ENCODE peak calls at places on chromosomes 4 and X, in nine cellular contexts. One of them, this sample, is unnamed.

GRCh38 chr4:26178874-26179273 is 141.9 kb upstream of the RBPJ start:
- DNase-seq in GM12891: no peak
- DNase-seq in tibial nerve: peak; percentile 35
- DNase-seq in GM12892: no peak
- DNase-seq in Peyer's patch: peak; percentile 57
- DNase-seq in right lobe of liver: no peak
- DNase-seq in transverse colon: peak; percentile 28
- DNase-seq in HCT116: no peak
- DNase-seq in A549: no peak
- DNase-seq in this sample: no peak

GRCh38 chr4:186621959-186622553 is 66.7 kb upstream of the MTNR1A start:
- DNase-seq in GM12891: no peak
- DNase-seq in tibial nerve: no peak
- DNase-seq in GM12892: no peak
- DNase-seq in Peyer's patch: no peak
- DNase-seq in right lobe of liver: no peak
- DNase-seq in transverse colon: no peak
- DNase-seq in HCT116: no peak
- DNase-seq in A549: no peak
- DNase-seq in this sample: peak; percentile 45

GRCh38 chr4:86521373-86521969 is 72.6 kb upstream of the PTPN13 start:
- DNase-seq in GM12891: no peak
- DNase-seq in tibial nerve: no peak
- DNase-seq in GM12892: no peak
- DNase-seq in Peyer's patch: no peak
- DNase-seq in right lobe of liver: no peak
- DNase-seq in transverse colon: no peak
- DNase-seq in HCT116: no peak
- DNase-seq in A549: no peak
- DNase-seq in this sample: no peak

GRCh38 chrX:10033360-10034007 is 66.3 kb downstream of the CLDN34 start:
- DNase-seq in GM12891: no peak
- DNase-seq in tibial nerve: no peak
- DNase-seq in GM12892: no peak
- DNase-seq in Peyer's patch: no peak
- DNase-seq in right lobe of liver: no peak
- DNase-seq in transverse colon: no peak
- DNase-seq in HCT116: no peak
- DNase-seq in A549: no peak
- DNase-seq in this sample: no peak

GRCh38 chrX:17842769-17843525 is 18.2 kb downstream of the RAI2 start:
- DNase-seq in GM12891: no peak
- DNase-seq in tibial nerve: no peak
- DNase-seq in GM12892: no peak
- DNase-seq in Peyer's patch: no peak
- DNase-seq in right lobe of liver: no peak
- DNase-seq in transverse colon: no peak
- DNase-seq in HCT116: no peak
- DNase-seq in A549: no peak
- DNase-seq in this sample: no peak

GRCh38 chr4:128986908-128987307 is 106.4 kb downstream of the SCLT1 start:
- DNase-seq in GM12891: no peak
- DNase-seq in tibial nerve: no peak
- DNase-seq in GM12892: no peak
- DNase-seq in Peyer's patch: no peak
- DNase-seq in right lobe of liver: no peak
- DNase-seq in transverse colon: no peak
- DNase-seq in HCT116: no peak
- DNase-seq in A549: no peak
- DNase-seq in this sample: no peak

GRCh38 chrX:118726887-118727685 is at the start of gene IL13RA1:
- DNase-seq in GM12891: no peak
- DNase-seq in tibial nerve: peak; percentile 63
- DNase-seq in GM12892: peak; percentile 23
- DNase-seq in Peyer's patch: peak; percentile 83
- DNase-seq in right lobe of liver: peak; percentile 84
- DNase-seq in transverse colon: peak; percentile 85
- DNase-seq in HCT116: peak; percentile 60
- DNase-seq in A549: peak; percentile 74
- DNase-seq in this sample: peak; percentile 69

GRCh38 chrX:110851780-110852179 is 56.2 kb upstream of the CHRDL1 start:
- DNase-seq in GM12891: no peak
- DNase-seq in tibial nerve: no peak
- DNase-seq in GM12892: no peak
- DNase-seq in Peyer's patch: no peak
- DNase-seq in right lobe of liver: peak; percentile 37
- DNase-seq in transverse colon: no peak
- DNase-seq in HCT116: no peak
- DNase-seq in A549: peak; percentile 3
- DNase-seq in this sample: peak; percentile 7

GRCh38 chr4:169314906-169315305 is 44.1 kb upstream of the SH3RF1 start:
- DNase-seq in GM12891: no peak
- DNase-seq in tibial nerve: peak; percentile 25
- DNase-seq in GM12892: no peak
- DNase-seq in Peyer's patch: peak; percentile 91
- DNase-seq in right lobe of liver: peak; percentile 83
- DNase-seq in transverse colon: peak; percentile 93
- DNase-seq in HCT116: peak; percentile 37
- DNase-seq in A549: peak; percentile 31
- DNase-seq in this sample: no peak

GRCh38 chr4:40308528-40309122 is 26.5 kb upstream of the CHRNA9 start:
- DNase-seq in GM12891: no peak
- DNase-seq in tibial nerve: no peak
- DNase-seq in GM12892: no peak
- DNase-seq in Peyer's patch: no peak
- DNase-seq in right lobe of liver: no peak
- DNase-seq in transverse colon: no peak
- DNase-seq in HCT116: no peak
- DNase-seq in A549: no peak
- DNase-seq in this sample: no peak

GRCh38 chr4:40307627-40308497 is 27.3 kb upstream of the CHRNA9 start:
- DNase-seq in GM12891: no peak
- DNase-seq in tibial nerve: no peak
- DNase-seq in GM12892: no peak
- DNase-seq in Peyer's patch: peak; percentile 89
- DNase-seq in right lobe of liver: no peak
- DNase-seq in transverse colon: peak; percentile 65
- DNase-seq in HCT116: no peak
- DNase-seq in A549: no peak
- DNase-seq in this sample: no peak

GRCh38 chr4:40310225-40310624 is 24.9 kb upstream of the CHRNA9 start:
- DNase-seq in GM12891: no peak
- DNase-seq in tibial nerve: no peak
- DNase-seq in GM12892: no peak
- DNase-seq in Peyer's patch: no peak
- DNase-seq in right lobe of liver: no peak
- DNase-seq in transverse colon: no peak
- DNase-seq in HCT116: no peak
- DNase-seq in A549: no peak
- DNase-seq in this sample: no peak

GRCh38 chr4:40306991-40307390 is 28.1 kb upstream of the CHRNA9 start:
- DNase-seq in GM12891: no peak
- DNase-seq in tibial nerve: no peak
- DNase-seq in GM12892: no peak
- DNase-seq in Peyer's patch: no peak
- DNase-seq in right lobe of liver: no peak
- DNase-seq in transverse colon: no peak
- DNase-seq in HCT116: no peak
- DNase-seq in A549: no peak
- DNase-seq in this sample: no peak

DNA sequence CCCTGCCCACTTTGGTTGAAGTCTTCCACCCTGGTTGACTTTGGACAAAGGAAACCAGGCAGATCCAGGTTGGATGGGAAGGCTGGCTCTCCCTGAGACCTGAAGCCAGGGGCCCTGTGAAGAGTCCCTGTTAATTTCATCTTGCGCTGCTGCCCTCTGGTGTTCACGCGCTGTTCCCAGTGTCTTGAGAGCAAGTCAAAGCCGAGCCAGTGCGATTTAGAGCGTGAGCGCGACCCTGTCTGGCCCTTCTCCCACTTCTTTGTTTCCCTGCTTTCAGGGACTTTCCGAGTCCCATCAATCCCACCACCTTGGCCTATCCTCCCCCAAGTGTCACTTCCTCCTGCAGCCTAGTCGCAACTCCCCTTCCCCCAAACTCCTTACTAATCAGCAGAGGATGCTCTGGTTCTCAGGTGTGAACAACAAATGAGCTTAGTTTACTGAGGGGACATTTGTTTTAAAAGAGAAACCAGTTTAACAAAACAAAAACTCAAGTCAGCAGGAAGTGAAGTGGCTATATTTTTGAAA is 25.8 kb upstream of the CHRNA9 start:
- DNase-seq in GM12891: no peak
- DNase-seq in tibial nerve: peak; percentile 90
- DNase-seq in GM12892: no peak
- DNase-seq in Peyer's patch: peak; percentile 98
- DNase-seq in right lobe of liver: peak; percentile 88
- DNase-seq in transverse colon: peak; percentile 94
- DNase-seq in HCT116: peak; percentile 77
- DNase-seq in A549: peak; percentile 66
- DNase-seq in this sample: no peak
- TF ChIP-seq POLR2A in GM12891: no peak
- TF ChIP-seq POLR2A in tibial nerve: no peak
- TF ChIP-seq POLR2A in GM12892: no peak
- TF ChIP-seq POLR2A in Peyer's patch: no peak
- TF ChIP-seq POLR2A in right lobe of liver: no peak
- TF ChIP-seq POLR2A in transverse colon: no peak
- TF ChIP-seq POLR2A in HCT116: no peak
- TF ChIP-seq POLR2A in A549: no peak
- TF ChIP-seq POLR2A in this sample: no peak

DNA sequence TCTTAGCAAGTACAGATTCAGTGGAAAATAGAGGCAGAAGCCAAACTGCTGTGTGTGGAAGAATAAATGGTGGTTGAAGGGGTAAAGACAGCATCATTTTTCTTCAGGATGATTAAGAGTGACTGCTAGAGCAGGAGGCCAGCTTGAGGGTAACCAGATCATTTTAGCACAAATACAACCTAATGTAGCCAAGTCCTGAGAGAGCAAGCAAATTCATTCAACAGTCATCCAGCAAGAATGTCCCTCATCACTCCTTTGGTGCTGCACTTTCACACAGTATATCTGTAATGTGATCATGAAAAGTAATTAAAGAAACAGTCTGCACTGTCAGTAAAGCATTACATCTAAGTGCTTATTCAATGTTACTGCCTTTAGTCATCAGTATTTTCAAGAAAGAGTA is 44.8 kb downstream of the NPFFR2 start:
- DNase-seq in GM12891: no peak
- DNase-seq in tibial nerve: no peak
- DNase-seq in GM12892: no peak
- DNase-seq in Peyer's patch: no peak
- DNase-seq in right lobe of liver: no peak
- DNase-seq in transverse colon: no peak
- DNase-seq in HCT116: no peak
- DNase-seq in A549: no peak
- DNase-seq in this sample: no peak
- TF ChIP-seq POLR2A in GM12891: no peak
- TF ChIP-seq POLR2A in tibial nerve: no peak
- TF ChIP-seq POLR2A in GM12892: no peak
- TF ChIP-seq POLR2A in Peyer's patch: no peak
- TF ChIP-seq POLR2A in right lobe of liver: no peak
- TF ChIP-seq POLR2A in transverse colon: no peak
- TF ChIP-seq POLR2A in HCT116: no peak
- TF ChIP-seq POLR2A in A549: no peak
- TF ChIP-seq POLR2A in this sample: no peak

GRCh38 chr4:87614292-87614890 is 6.1 kb downstream of the DSPP start:
- DNase-seq in GM12891: no peak
- DNase-seq in tibial nerve: no peak
- DNase-seq in GM12892: no peak
- DNase-seq in Peyer's patch: no peak
- DNase-seq in right lobe of liver: no peak
- DNase-seq in transverse colon: no peak
- DNase-seq in HCT116: no peak
- DNase-seq in A549: no peak
- DNase-seq in this sample: no peak

GRCh38 chr4:87620086-87620485 is 11.8 kb downstream of the DSPP start:
- DNase-seq in GM12891: no peak
- DNase-seq in tibial nerve: no peak
- DNase-seq in GM12892: no peak
- DNase-seq in Peyer's patch: no peak
- DNase-seq in right lobe of liver: no peak
- DNase-seq in transverse colon: no peak
- DNase-seq in HCT116: no peak
- DNase-seq in A549: no peak
- DNase-seq in this sample: no peak

GRCh38 chr4:87620491-87620890 is 12.2 kb downstream of the DSPP start:
- DNase-seq in GM12891: no peak
- DNase-seq in tibial nerve: no peak
- DNase-seq in GM12892: no peak
- DNase-seq in Peyer's patch: no peak
- DNase-seq in right lobe of liver: no peak
- DNase-seq in transverse colon: no peak
- DNase-seq in HCT116: no peak
- DNase-seq in A549: no peak
- DNase-seq in this sample: no peak

GRCh38 chr4:87616268-87616667 is 7.9 kb downstream of the DSPP start:
- DNase-seq in GM12891: no peak
- DNase-seq in tibial nerve: no peak
- DNase-seq in GM12892: no peak
- DNase-seq in Peyer's patch: no peak
- DNase-seq in right lobe of liver: no peak
- DNase-seq in transverse colon: no peak
- DNase-seq in HCT116: no peak
- DNase-seq in A549: no peak
- DNase-seq in this sample: no peak
- TF ChIP-seq POLR2A in GM12891: no peak
- TF ChIP-seq POLR2A in tibial nerve: no peak
- TF ChIP-seq POLR2A in GM12892: no peak
- TF ChIP-seq POLR2A in Peyer's patch: no peak
- TF ChIP-seq POLR2A in right lobe of liver: no peak
- TF ChIP-seq POLR2A in transverse colon: no peak
- TF ChIP-seq POLR2A in HCT116: no peak
- TF ChIP-seq POLR2A in A549: no peak
- TF ChIP-seq POLR2A in this sample: no peak

GRCh38 chrX:131826572-131826971 is 196.5 kb upstream of the STK26 start:
- DNase-seq in GM12891: no peak
- DNase-seq in tibial nerve: no peak
- DNase-seq in GM12892: no peak
- DNase-seq in Peyer's patch: no peak
- DNase-seq in right lobe of liver: no peak
- DNase-seq in transverse colon: no peak
- DNase-seq in HCT116: no peak
- DNase-seq in A549: no peak
- DNase-seq in this sample: no peak

GRCh38 chrX:131828482-131828881 is 194.6 kb upstream of the STK26 start:
- DNase-seq in GM12891: no peak
- DNase-seq in tibial nerve: no peak
- DNase-seq in GM12892: no peak
- DNase-seq in Peyer's patch: no peak
- DNase-seq in right lobe of liver: no peak
- DNase-seq in transverse colon: no peak
- DNase-seq in HCT116: no peak
- DNase-seq in A549: no peak
- DNase-seq in this sample: no peak

GRCh38 chrX:131830400-131831184 is 192.5 kb upstream of the STK26 start:
- DNase-seq in GM12891: no peak
- DNase-seq in tibial nerve: peak; percentile 22
- DNase-seq in GM12892: no peak
- DNase-seq in Peyer's patch: peak; percentile 75
- DNase-seq in right lobe of liver: peak; percentile 36
- DNase-seq in transverse colon: peak; percentile 74
- DNase-seq in HCT116: peak; percentile 85
- DNase-seq in A549: no peak
- DNase-seq in this sample: peak; percentile 32

GRCh38 chrX:131831185-131831520 is 191.9 kb upstream of the STK26 start:
- DNase-seq in GM12891: no peak
- DNase-seq in tibial nerve: no peak
- DNase-seq in GM12892: no peak
- DNase-seq in Peyer's patch: no peak
- DNase-seq in right lobe of liver: no peak
- DNase-seq in transverse colon: no peak
- DNase-seq in HCT116: no peak
- DNase-seq in A549: no peak
- DNase-seq in this sample: no peak

GRCh38 chrX:131827935-131828334 is 195.2 kb upstream of the STK26 start:
- DNase-seq in GM12891: no peak
- DNase-seq in tibial nerve: no peak
- DNase-seq in GM12892: no peak
- DNase-seq in Peyer's patch: no peak
- DNase-seq in right lobe of liver: no peak
- DNase-seq in transverse colon: no peak
- DNase-seq in HCT116: no peak
- DNase-seq in A549: no peak
- DNase-seq in this sample: no peak
- TF ChIP-seq POLR2A in GM12891: no peak
- TF ChIP-seq POLR2A in tibial nerve: no peak
- TF ChIP-seq POLR2A in GM12892: no peak
- TF ChIP-seq POLR2A in Peyer's patch: no peak
- TF ChIP-seq POLR2A in right lobe of liver: no peak
- TF ChIP-seq POLR2A in transverse colon: no peak
- TF ChIP-seq POLR2A in HCT116: no peak
- TF ChIP-seq POLR2A in A549: no peak
- TF ChIP-seq POLR2A in this sample: no peak

This sample was measured in H54.